ENCODE peak calls at places on chromosomes 3 and 15, in five cellular contexts. J is suprapubic skin, L is tibial nerve, D is transverse colon, Y is spleen. T is an unnamed sample.

GRCh38 chr3:172626241-172626640 is 84.6 kb downstream of the NCEH1 start:
- DNase-seq in D (no peak), Y (no peak), J (no peak), L (no peak), T (no peak)

GRCh38 chr3:65356331-65357286 is 668.8 kb upstream of the ADAMTS9 start:
- DNase-seq in L (no peak), D (peak), J (no peak), Y (no peak), T (no peak)

GRCh38 chr15:101250931-101251829 is 668 bp downstream of the CHSY1 start:
- DNase-seq in Y (peak), L (no peak), D (no peak), J (no peak), T (peak)

GRCh38 chr3:71885001-71885400 is 100.1 kb upstream of the PROK2 start:
- DNase-seq in D (no peak), Y (no peak), L (no peak), J (no peak), T (no peak)

GRCh38 chr3:45011756-45012441 is 14.2 kb upstream of the CLEC3B start:
- DNase-seq in L (peak), D (peak), J (no peak), Y (no peak), T (peak)

GRCh38 chr15:88396382-88396781 is 70.8 kb downstream of the MRPL46 start:
- DNase-seq in J (no peak), Y (no peak), L (no peak), D (no peak), T (no peak)

GRCh38 chr3:177729939-177730700 is 532.8 kb upstream of the TBL1XR1 start:
- DNase-seq in L (peak), Y (no peak), J (no peak), D (no peak), T (no peak)

GRCh38 chr15:36161781-36162212 is 417.6 kb upstream of the CDIN1 start:
- DNase-seq in Y (no peak), L (peak), D (no peak), J (no peak), T (no peak)

GRCh38 chr3:9659849-9660248 is 10.5 kb downstream of the MTMR14 start:
- DNase-seq in D (no peak), J (no peak), L (no peak), Y (peak), T (no peak)

GRCh38 chr3:12483872-12484197 is 445 bp upstream of the TSEN2 start:
- DNase-seq in D (no peak), L (no peak), J (no peak), Y (peak), T (peak)

GRCh38 chr3:42601898-42602581 is 1.6 kb downstream of the NKTR start:
- DNase-seq in D (no peak), Y (no peak), J (no peak), L (no peak), T (no peak)

GRCh38 chr3:189276481-189277190 is 104.9 kb downstream of the TPRG1 start:
- DNase-seq in D (peak), J (no peak), L (peak), Y (no peak), T (no peak)

GRCh38 chr15:48946088-48946839 is 17.5 kb downstream of the SHC4 start:
- DNase-seq in Y (no peak), L (no peak), J (no peak), D (no peak), T (no peak)

GRCh38 chr3:99579246-99579645 is 59.1 kb upstream of the COL8A1 start:
- DNase-seq in L (no peak), J (no peak), Y (no peak), D (no peak), T (no peak)

GRCh38 chr3:11080492-11080891 is 73.8 kb upstream of the HRH1 start:
- DNase-seq in Y (no peak), D (no peak), J (no peak), L (no peak), T (no peak)

GRCh38 chr3:58217209-58217811 is 6.5 kb upstream of the DNASE1L3 start:
- DNase-seq in D (peak), L (peak), Y (peak), J (peak), T (peak)

GRCh38 chr3:138921316-138922292 is 25.3 kb downstream of the FOXL2 start:
- DNase-seq in L (no peak), Y (no peak), J (no peak), D (no peak), T (no peak)

GRCh38 chr15:91992940-91993339 is 139.4 kb downstream of the SLCO3A1 start:
- DNase-seq in J (no peak), L (no peak), D (no peak), Y (no peak), T (no peak)

GRCh38 chr3:105827959-105828358 is 40.9 kb downstream of the CBLB start:
- DNase-seq in L (no peak), Y (no peak), D (peak), J (no peak), T (peak)

GRCh38 chr3:197298858-197299854 is 744 bp upstream of the DLG1 start:
- DNase-seq in Y (peak), L (no peak), D (peak), J (no peak), T (peak)

GRCh38 chr3:32699429-32699828 is 14.4 kb downstream of the CNOT10 start:
- DNase-seq in D (no peak), Y (no peak), L (no peak), J (no peak), T (no peak)

GRCh38 chr15:62569460-62570404 is 404.6 kb upstream of the C2CD4B start:
- DNase-seq in D (peak), Y (no peak), J (peak), L (peak), T (peak)

GRCh38 chr3:102353804-102354203 is 81.0 kb upstream of the ZPLD1 start:
- DNase-seq in J (no peak), D (no peak), Y (no peak), L (no peak), T (no peak)

GRCh38 chr15:81497226-81497625 is 123.2 kb upstream of the TMC3 start:
- DNase-seq in D (no peak), J (no peak), L (no peak), Y (no peak), T (no peak)

GRCh38 chr3:131591394-131591990 is 88.7 kb upstream of the MRPL3 start:
- DNase-seq in J (no peak), L (no peak), Y (no peak), D (no peak), T (peak)

GRCh38 chr3:63492464-63492863 is 160.0 kb upstream of the SNTN start:
- DNase-seq in Y (no peak), J (no peak), D (no peak), L (no peak), T (no peak)

GRCh38 chr3:138567403-138567802 is 26.7 kb downstream of the CEP70 start:
- DNase-seq in D (no peak), Y (no peak), J (no peak), L (no peak), T (no peak)

GRCh38 chr3:50607271-50608091 is 4.1 kb downstream of the CISH start:
- DNase-seq in L (no peak), Y (no peak), J (no peak), D (no peak), T (no peak)
- TF ChIP-seq POLR2A in L (no peak), Y (no peak), J (no peak), D (no peak), T (no peak)

DNA sequence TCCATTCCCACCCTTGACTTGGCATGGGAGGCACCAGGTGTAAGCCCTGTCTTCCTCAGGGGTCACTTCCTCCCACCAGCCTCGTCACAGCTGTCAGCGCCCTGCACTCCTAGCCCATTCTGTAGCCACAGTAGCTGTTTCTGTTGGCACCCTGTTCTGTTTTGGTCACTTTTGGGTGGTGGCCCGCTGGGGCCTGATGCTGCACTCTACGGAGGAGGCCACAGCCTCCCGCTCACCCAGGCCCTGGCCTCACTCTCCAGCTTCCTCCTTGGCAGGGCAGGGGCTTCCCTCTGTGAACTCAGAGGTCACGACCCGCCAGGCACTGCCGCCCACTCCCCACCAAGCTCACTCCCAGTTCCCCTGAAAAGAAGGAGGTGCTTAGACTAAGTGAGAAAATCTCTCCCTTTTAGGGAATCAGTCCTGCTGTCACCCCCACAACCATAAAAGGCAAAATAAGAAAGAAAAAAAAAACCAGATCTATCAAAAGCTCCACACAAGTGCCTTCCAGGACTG is 68.4 kb downstream of the MGLL start:
- DNase-seq in J (no peak), L (no peak), Y (peak), D (no peak), T (no peak)
- H3K27ac ChIP-seq in J (no peak), L (no peak), Y (peak), D (peak), T (no peak)

GRCh38 chr15:76433798-76434400 is 97.3 kb downstream of the ISL2 start:
- DNase-seq in J (no peak), Y (no peak), L (no peak), D (no peak), T (no peak)
- TF ChIP-seq POLR2A in J (no peak), Y (no peak), L (no peak), D (no peak), T (no peak)

DNA sequence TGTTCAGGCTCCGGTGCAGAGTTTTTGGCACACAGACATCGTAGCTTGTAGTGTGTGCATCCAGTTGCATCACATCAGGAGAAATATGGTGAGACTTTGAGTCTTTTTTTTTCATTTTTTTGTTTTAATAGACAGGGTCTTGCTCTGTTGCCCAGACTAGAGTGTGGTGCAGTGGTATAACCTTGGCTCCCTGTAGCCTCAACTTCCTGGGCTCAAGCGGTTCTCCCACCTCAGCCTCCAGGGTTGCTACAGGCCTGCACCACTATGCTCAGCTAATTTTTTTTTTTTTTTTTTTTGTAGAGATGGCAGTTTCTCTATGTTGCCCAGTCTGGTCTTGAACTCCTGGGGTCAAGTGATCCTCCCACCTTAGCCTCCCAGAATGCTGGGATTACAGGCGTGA is 51.1 kb upstream of the TEX264 start:
- DNase-seq in D (no peak), J (no peak), L (no peak), Y (no peak), T (no peak)
- H3K27ac ChIP-seq in D (no peak), J (no peak), L (no peak), Y (no peak), T (no peak)

DNA sequence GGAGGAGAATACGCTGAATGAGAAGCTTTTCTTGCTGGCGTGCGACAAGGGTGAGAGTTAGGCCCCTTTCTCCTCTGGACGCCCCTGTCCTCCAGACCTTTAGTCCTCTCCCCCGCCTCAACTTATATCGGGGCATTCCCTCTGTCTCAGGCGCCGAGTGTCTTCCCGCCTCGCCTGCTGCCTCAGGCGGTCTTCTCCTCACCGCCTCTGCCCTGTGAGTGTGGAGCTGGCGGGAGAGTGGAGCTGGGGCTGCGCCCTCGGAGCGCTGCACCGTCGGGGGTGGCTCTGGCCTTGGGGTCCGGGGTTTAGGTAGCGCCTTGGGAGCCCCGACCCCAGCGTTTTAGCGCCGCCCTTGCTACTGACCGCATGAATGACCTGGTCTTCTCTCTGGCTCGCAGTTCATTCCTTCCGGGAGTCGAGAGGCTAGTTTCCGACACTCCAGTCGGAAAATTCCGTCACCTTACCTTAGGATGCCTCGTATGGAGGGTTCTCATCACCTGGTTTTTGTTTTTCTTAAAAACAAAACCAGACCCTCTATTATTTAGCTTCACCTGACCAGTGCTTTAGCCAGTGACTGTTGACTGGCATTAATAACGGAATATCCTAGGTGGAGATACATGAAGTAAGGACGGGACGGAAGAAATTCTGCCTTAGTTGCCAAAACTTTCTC is 983 bp downstream of the TRPC1 start:
- DNase-seq in L (peak), D (peak), Y (peak), J (peak), T (peak)
- TF ChIP-seq POLR2A in L (no peak), D (no peak), Y (no peak), J (no peak), T (peak)

DNA sequence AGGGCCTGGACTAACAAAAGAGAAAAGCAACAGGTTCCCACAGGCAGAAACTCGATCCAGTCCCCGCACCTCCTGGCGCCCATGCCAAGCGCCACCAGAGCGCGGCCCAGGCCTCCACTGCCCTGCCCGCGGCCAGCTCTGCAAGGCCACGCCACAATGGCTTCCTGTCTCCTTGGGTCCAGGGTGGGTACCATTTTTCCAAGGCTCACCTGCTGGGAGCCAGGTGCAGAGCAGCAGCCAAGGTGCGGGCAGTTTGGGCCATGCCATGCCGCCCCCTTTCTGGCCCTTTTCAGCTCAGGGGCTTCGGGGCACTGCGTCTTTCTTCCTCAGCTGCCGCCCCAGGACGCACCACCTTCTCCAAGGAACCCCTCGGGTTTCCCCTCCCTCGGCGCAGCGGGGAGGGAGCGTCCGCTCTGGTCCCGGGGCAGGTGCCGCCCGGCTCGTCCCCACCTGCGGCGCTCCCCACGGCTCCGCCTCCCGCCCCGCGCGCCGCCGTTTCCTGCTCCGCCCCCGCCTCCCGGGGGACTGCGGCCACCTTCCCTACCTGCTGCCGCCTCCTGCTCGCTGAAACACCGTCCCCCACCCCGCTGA is at the start of gene ILDR1:
- DNase-seq in L (no peak), Y (peak), D (peak), J (no peak), T (no peak)
- H3K27ac ChIP-seq in L (no peak), Y (no peak), D (peak), J (peak), T (no peak)

GRCh38 chr3:3179407-3180094 is at the start of gene CRBN:
- DNase-seq in L (peak), D (peak), J (peak), Y (peak), T (peak)
- TF ChIP-seq POLR2A in L (no peak), D (peak), J (peak), Y (peak), T (peak)

DNA sequence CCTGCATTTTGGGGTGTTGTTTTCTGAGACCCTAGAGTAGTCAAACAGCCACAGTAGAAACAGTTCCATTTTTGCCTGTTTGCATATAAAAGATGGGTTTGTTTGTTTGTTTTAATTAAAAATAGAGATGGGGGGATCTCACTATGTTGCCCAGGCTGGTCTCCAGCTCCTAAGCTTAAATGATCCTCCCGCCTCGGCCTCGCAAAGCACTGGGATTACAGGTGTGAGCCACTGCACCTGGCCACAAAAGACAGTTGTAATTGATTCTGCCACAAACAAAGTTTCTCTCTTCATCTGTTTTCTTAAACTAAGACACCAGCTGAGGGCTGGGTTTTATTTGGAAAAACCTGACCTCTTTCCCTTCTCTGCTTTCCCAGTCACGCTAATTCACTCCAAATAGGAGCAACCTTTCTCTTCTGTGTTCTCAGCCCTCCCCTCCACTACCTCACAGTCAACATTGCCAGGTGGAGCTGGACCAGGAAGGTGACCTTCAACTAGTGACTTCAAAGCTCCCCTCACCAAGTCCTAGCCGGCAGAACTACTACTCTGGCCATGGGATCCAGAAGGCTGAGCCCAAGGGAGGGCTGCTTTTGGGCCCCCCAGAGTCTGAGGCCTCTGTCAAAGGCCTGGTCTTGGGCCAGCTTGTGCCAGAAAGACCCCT is 1.5 kb upstream of the IDH2 start:
- DNase-seq in J (no peak), D (no peak), Y (peak), L (no peak), T (no peak)
- H3K27ac ChIP-seq in J (peak), D (peak), Y (no peak), L (no peak), T (no peak)

GRCh38 chr3:27794211-27794610 is 72.1 kb upstream of the EOMES start:
- DNase-seq in J (no peak), L (no peak), Y (no peak), D (no peak), T (no peak)
- TF ChIP-seq POLR2A in J (no peak), L (no peak), Y (no peak), D (no peak), T (no peak)

T was measured in adrenal gland.